ENCODE peak calls at places on chromosomes 2 and 18, in ten cellular contexts. E, L, W, T, C, I, G, Y, N and B are unnamed samples.

GRCh38 chr2:124670187-124670586 is 645.1 kb downstream of the CNTNAP5 start:
- DNase-seq in E (no peak), L (no peak), W (no peak), T (no peak), C (no peak), I (no peak), G (no peak), Y (no peak), N (no peak), B (no peak)

GRCh38 chr2:162318280-162319222 is at the start of gene IFIH1:
- DNase-seq in E (peak; percentile 84), L (peak; percentile 67), W (peak; percentile 86), T (peak; percentile 71), C (peak; percentile 90), I (peak; percentile 68), G (peak; percentile 34), Y (peak; percentile 94), N (peak; percentile 69), B (peak; percentile 47)

GRCh38 chr2:115560671-115561070 is 1118.2 kb downstream of the DPP10 start:
- DNase-seq in E (no peak), L (no peak), W (no peak), T (no peak), C (no peak), I (no peak), G (no peak), Y (no peak), N (no peak), B (no peak)

GRCh38 chr2:44450082-44450481 is 88.3 kb downstream of the CAMKMT start:
- DNase-seq in E (no peak), L (no peak), W (no peak), T (no peak), C (no peak), I (no peak), G (no peak), Y (no peak), N (no peak), B (no peak)

GRCh38 chr18:56139792-56140254 is 498.6 kb downstream of the TXNL1 start:
- DNase-seq in E (peak; percentile 30), L (peak; percentile 54), W (peak; percentile 29), T (no peak), C (peak; percentile 27), I (peak; percentile 72), G (peak; percentile 74), Y (no peak), N (no peak), B (no peak)

GRCh38 chr2:13638181-13638580 is 921.4 kb downstream of the TRIB2 start:
- DNase-seq in E (no peak), L (no peak), W (no peak), T (no peak), C (no peak), I (no peak), G (no peak), Y (no peak), N (no peak), B (no peak)

GRCh38 chr2:231015462-231015861 is 19.5 kb downstream of the SPATA3 start:
- DNase-seq in E (no peak), L (peak; percentile 86), W (no peak), T (no peak), C (no peak), I (no peak), G (no peak), Y (no peak), N (no peak), B (no peak)

GRCh38 chr18:48818329-48819254 is 132.2 kb downstream of the SMAD7 start:
- DNase-seq in E (no peak), L (no peak), W (peak; percentile 17), T (no peak), C (no peak), I (no peak), G (no peak), Y (peak; percentile 40), N (peak; percentile 16), B (no peak)

GRCh38 chr18:64017870-64018269 is 48.0 kb downstream of the SERPINB8 start:
- DNase-seq in E (peak; percentile 7), L (no peak), W (no peak), T (peak; percentile 8), C (peak; percentile 37), I (no peak), G (no peak), Y (no peak), N (no peak), B (no peak)

GRCh38 chr18:51391215-51391614 is 193.7 kb upstream of the MEX3C start:
- DNase-seq in E (no peak), L (no peak), W (no peak), T (no peak), C (no peak), I (no peak), G (no peak), Y (no peak), N (no peak), B (no peak)